ENCODE peak calls at places on chromosomes 13 and 19, in four cellular contexts. S is CD4-positive, alpha-beta memory T cell; Q is ovary; B is IMR-90. T is an unnamed sample.

GRCh38 chr13:110662105-110662504 is 43.8 kb downstream of the CARS2 start:
- DNase-seq in S (no peak), Q (no peak), B (no peak), T (no peak)

GRCh38 chr19:1794424-1795185 is 17.5 kb downstream of the ATP8B3 start:
- DNase-seq in S (no peak), Q (no peak), B (no peak), T (no peak)

GRCh38 chr19:1001538-1002166 is 1.4 kb downstream of the GRIN3B start:
- DNase-seq in S (peak), Q (no peak), B (no peak), T (no peak)

GRCh38 chr19:40613669-40614594 is 12.8 kb downstream of the LTBP4 start:
- DNase-seq in S (peak), Q (peak), B (peak), T (no peak)

GRCh38 chr19:2542341-2543069 is 66.6 kb downstream of the GADD45B start:
- DNase-seq in S (no peak), Q (no peak), B (peak), T (no peak)

GRCh38 chr13:44434441-44435141 is 61.0 kb downstream of the SERP2 start:
- DNase-seq in S (no peak), Q (no peak), B (no peak), T (no peak)

GRCh38 chr19:1999856-2000515 is 15.5 kb downstream of the BTBD2 start:
- DNase-seq in S (no peak), Q (no peak), B (no peak), T (no peak)

GRCh38 chr13:38008636-38009035 is 139.1 kb upstream of the TRPC4 start:
- DNase-seq in S (no peak), Q (no peak), B (no peak), T (no peak)

GRCh38 chr13:79936368-79937136 is 404.4 kb downstream of the SPRY2 start:
- DNase-seq in S (no peak), Q (no peak), B (peak), T (peak)

GRCh38 chr19:45819769-45820168 is 4.7 kb upstream of the RSPH6A start:
- DNase-seq in S (no peak), Q (no peak), B (no peak), T (no peak)

GRCh38 chr13:76773695-76774094 is 112.5 kb downstream of the KCTD12 start:
- DNase-seq in S (no peak), Q (no peak), B (no peak), T (no peak)

GRCh38 chr19:38047048-38047435 is 140.0 kb downstream of the SIPA1L3 start:
- DNase-seq in S (peak), Q (no peak), B (no peak), T (no peak)

GRCh38 chr19:30516586-30516985 is 144.4 kb downstream of the ZNF536 start:
- DNase-seq in S (no peak), Q (no peak), B (no peak), T (no peak)

GRCh38 chr13:48500652-48501197 is 32.2 kb downstream of the RCBTB2 start:
- DNase-seq in S (no peak), Q (no peak), B (peak), T (peak)

GRCh38 chr19:38849746-38850230 is at the start of gene HNRNPL:
- DNase-seq in S (no peak), Q (peak), B (no peak), T (no peak)

GRCh38 chr13:113411216-113412023 is 41.9 kb downstream of the ADPRHL1 start:
- DNase-seq in S (no peak), Q (no peak), B (peak), T (peak)
- H3K27ac ChIP-seq in S (no peak), Q (no peak), B (peak), T (no peak)

DNA sequence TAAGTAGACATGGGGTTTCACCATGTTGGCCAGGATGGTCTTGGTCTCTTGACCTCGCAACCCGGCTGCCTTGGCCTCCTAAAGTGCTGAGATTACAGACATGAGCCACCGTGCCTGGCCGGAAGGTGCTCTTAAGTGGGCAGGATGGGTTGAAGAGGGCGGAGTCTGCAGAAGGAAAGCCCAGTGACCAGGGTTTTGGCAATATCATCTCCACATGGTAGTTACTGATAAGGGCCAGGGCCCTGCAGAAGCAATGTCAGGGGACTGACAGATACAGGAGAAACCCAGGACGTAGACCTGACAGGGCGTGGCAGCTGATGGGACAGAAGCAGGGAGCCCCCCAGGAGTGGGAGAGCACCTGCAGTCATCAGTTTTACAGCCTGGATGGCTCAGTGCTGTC is 45.7 kb upstream of the RNF113B start:
- DNase-seq in S (no peak), Q (no peak), B (no peak), T (no peak)
- H3K27ac ChIP-seq in S (no peak), Q (no peak), B (peak), T (no peak)

DNA sequence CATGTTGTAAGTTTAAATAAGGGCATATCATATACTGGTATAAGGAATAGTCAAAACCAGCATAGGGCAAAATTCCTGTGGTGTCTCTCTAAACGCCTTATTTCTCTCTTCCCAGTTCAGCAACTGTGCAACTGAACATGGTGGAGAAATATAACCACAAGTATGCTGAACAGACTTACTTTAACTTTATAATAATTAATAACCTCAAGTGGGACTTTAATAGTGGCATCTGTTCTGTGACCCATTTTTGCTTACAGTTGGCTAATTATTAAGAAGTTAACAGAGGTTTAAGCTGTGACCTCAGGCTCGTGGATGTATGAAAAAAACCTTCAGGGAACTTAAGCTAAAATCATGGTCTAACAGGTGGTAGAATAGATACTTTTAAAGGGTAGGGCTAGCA is 54.3 kb downstream of the MICU2 start:
- DNase-seq in S (no peak), Q (no peak), B (no peak), T (no peak)
- H3K27ac ChIP-seq in S (no peak), Q (no peak), B (no peak), T (no peak)

GRCh38 chr13:28531195-28531955 is 36.4 kb upstream of the FLT1 start:
- DNase-seq in S (no peak), Q (no peak), B (peak), T (no peak)
- H3K27ac ChIP-seq in S (no peak), Q (no peak), B (no peak), T (no peak)

GRCh38 chr13:51148223-51148951 is 37.3 kb upstream of the C13orf42 start:
- DNase-seq in S (peak), Q (no peak), B (no peak), T (no peak)
- H3K27ac ChIP-seq in S (no peak), Q (no peak), B (no peak), T (no peak)

DNA sequence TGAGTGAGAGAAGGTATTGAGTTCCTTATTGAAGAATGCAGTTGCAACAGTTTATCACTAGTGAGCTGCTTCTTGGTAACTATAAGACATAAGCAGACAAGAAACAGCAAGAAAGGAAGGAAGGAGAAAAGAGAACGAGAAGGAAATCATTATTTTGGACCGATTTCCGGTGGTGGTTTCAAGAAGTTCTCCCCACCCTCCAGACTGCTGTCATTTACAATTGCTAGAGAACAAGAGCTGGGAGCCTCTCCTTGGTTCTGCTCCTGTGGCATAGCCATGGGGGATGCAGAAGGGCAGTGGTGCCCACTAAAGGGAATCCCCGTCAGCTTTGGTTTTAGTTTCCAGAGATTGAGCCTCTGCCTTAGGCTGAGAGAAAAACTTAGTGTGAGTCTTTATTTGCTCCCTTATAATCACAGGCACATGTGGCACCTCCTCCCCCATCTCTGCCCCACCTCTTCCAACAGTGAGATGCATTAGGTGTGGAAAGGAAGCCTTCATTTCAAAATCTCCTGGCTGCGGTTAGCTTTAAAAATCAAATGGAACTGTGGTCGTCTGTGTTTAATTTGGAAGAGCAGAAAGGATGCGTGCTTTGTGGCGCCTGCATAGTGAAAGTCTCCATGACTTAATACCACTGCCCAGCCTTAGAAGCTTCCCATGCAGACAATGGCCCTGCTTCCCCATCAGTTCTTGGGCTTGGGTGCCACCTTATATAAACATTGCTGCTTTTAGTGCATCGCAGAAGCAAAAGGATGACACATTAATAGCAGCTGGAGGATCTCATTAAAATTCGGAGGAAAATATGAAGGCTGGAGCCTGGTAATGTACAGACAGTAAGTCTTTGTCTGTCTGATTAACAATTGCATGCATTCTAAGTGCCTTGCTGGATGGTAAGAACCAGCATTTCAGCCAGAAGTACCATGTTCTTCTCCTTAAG is 25.0 kb downstream of the LRCH1 start:
- DNase-seq in S (no peak), Q (no peak), B (peak), T (no peak)
- H3K27ac ChIP-seq in S (no peak), Q (no peak), B (no peak), T (no peak)

GRCh38 chr19:48638831-48639381 is 1.7 kb upstream of the DBP start:
- DNase-seq in S (no peak), Q (no peak), B (no peak), T (no peak)
- H3K27ac ChIP-seq in S (peak), Q (peak), B (no peak), T (no peak)

GRCh38 chr19:36916991-36917390 is 859 bp downstream of the ZNF568 start:
- DNase-seq in S (no peak), Q (no peak), B (peak), T (peak)
- H3K27ac ChIP-seq in S (peak), Q (no peak), B (peak), T (peak)

GRCh38 chr19:16896098-16896912 is 7.5 kb downstream of the F2RL3 start:
- DNase-seq in S (no peak), Q (peak), B (no peak), T (no peak)
- H3K27ac ChIP-seq in S (no peak), Q (peak), B (peak), T (no peak)